ENCODE peak calls at places on chromosome 7, in seven cellular contexts. One of them, this sample, is unnamed.

GRCh38 chr7:19773361-19773760 is at the start of gene TMEM196:
- DNase-seq in adipocyte: no peak
- DNase-seq in BE2C: peak; percentile 5
- DNase-seq in mucosa of gallbladder: no peak
- DNase-seq in H1: peak; percentile 73
- DNase-seq in dermis blood vessel endothelial cell: no peak
- DNase-seq in AG08395: no peak
- DNase-seq in this sample: no peak

GRCh38 chr7:102836206-102836938 is 76.4 kb upstream of the LRRC17 start:
- DNase-seq in mucosa of gallbladder: no peak
- DNase-seq in AG08395: peak; percentile 64
- DNase-seq in adipocyte: peak; percentile 85
- DNase-seq in BE2C: no peak
- DNase-seq in dermis blood vessel endothelial cell: peak; percentile 82
- DNase-seq in H1: no peak
- DNase-seq in this sample: no peak

GRCh38 chr7:480531-481218 is 39.0 kb downstream of the PDGFA start:
- DNase-seq in H1: peak; percentile 58
- DNase-seq in mucosa of gallbladder: no peak
- DNase-seq in dermis blood vessel endothelial cell: no peak
- DNase-seq in BE2C: peak; percentile 24
- DNase-seq in AG08395: no peak
- DNase-seq in adipocyte: no peak
- DNase-seq in this sample: no peak

GRCh38 chr7:391961-392524 is 102.1 kb downstream of the FOXL3 start:
- DNase-seq in adipocyte: no peak
- DNase-seq in BE2C: no peak
- DNase-seq in mucosa of gallbladder: no peak
- DNase-seq in AG08395: no peak
- DNase-seq in dermis blood vessel endothelial cell: no peak
- DNase-seq in H1: no peak
- DNase-seq in this sample: no peak

GRCh38 chr7:134355925-134356324 is 39.2 kb upstream of the SLC35B4 start:
- DNase-seq in H1: no peak
- DNase-seq in adipocyte: peak; percentile 23
- DNase-seq in AG08395: peak; percentile 57
- DNase-seq in mucosa of gallbladder: peak; percentile 86
- DNase-seq in dermis blood vessel endothelial cell: peak; percentile 26
- DNase-seq in BE2C: no peak
- DNase-seq in this sample: peak; percentile 19

GRCh38 chr7:53596230-53596629 is 560.8 kb downstream of the POM121L12 start:
- DNase-seq in H1: no peak
- DNase-seq in AG08395: no peak
- DNase-seq in dermis blood vessel endothelial cell: no peak
- DNase-seq in adipocyte: no peak
- DNase-seq in mucosa of gallbladder: no peak
- DNase-seq in BE2C: peak; percentile 41
- DNase-seq in this sample: no peak

GRCh38 chr7:143205560-143206293 is 16.1 kb upstream of the TAS2R40 start:
- DNase-seq in dermis blood vessel endothelial cell: no peak
- DNase-seq in AG08395: no peak
- DNase-seq in H1: no peak
- DNase-seq in mucosa of gallbladder: peak; percentile 25
- DNase-seq in adipocyte: no peak
- DNase-seq in BE2C: no peak
- DNase-seq in this sample: no peak

GRCh38 chr7:54985405-54986360 is 33.1 kb upstream of the EGFR start:
- DNase-seq in H1: no peak
- DNase-seq in AG08395: peak; percentile 78
- DNase-seq in BE2C: no peak
- DNase-seq in mucosa of gallbladder: no peak
- DNase-seq in adipocyte: peak; percentile 79
- DNase-seq in dermis blood vessel endothelial cell: peak; percentile 4
- DNase-seq in this sample: no peak

GRCh38 chr7:12565873-12566272 is 4.6 kb upstream of the SCIN start:
- DNase-seq in BE2C: no peak
- DNase-seq in mucosa of gallbladder: no peak
- DNase-seq in adipocyte: no peak
- DNase-seq in H1: no peak
- DNase-seq in dermis blood vessel endothelial cell: no peak
- DNase-seq in AG08395: no peak
- DNase-seq in this sample: no peak

GRCh38 chr7:133931053-133931452 is 196.1 kb upstream of the LRGUK start:
- DNase-seq in adipocyte: no peak
- DNase-seq in dermis blood vessel endothelial cell: peak; percentile 13
- DNase-seq in H1: no peak
- DNase-seq in AG08395: no peak
- DNase-seq in BE2C: no peak
- DNase-seq in mucosa of gallbladder: no peak
- DNase-seq in this sample: no peak

GRCh38 chr7:101690061-101690460 is 61.0 kb upstream of the MYL10 start:
- DNase-seq in mucosa of gallbladder: peak; percentile 27
- DNase-seq in adipocyte: peak; percentile 35
- DNase-seq in BE2C: no peak
- DNase-seq in AG08395: peak; percentile 37
- DNase-seq in dermis blood vessel endothelial cell: no peak
- DNase-seq in H1: no peak
- DNase-seq in this sample: no peak

GRCh38 chr7:52463341-52463740 is 572.1 kb upstream of the POM121L12 start:
- DNase-seq in mucosa of gallbladder: no peak
- DNase-seq in adipocyte: no peak
- DNase-seq in H1: no peak
- DNase-seq in BE2C: no peak
- DNase-seq in dermis blood vessel endothelial cell: no peak
- DNase-seq in AG08395: no peak
- DNase-seq in this sample: no peak

GRCh38 chr7:67788689-67789088 is 792.1 kb downstream of the TYW1 start:
- DNase-seq in dermis blood vessel endothelial cell: no peak
- DNase-seq in mucosa of gallbladder: no peak
- DNase-seq in adipocyte: peak; percentile 37
- DNase-seq in BE2C: peak; percentile 62
- DNase-seq in AG08395: peak; percentile 79
- DNase-seq in H1: peak; percentile 51
- DNase-seq in this sample: no peak

GRCh38 chr7:136353287-136353686 is 376.1 kb upstream of the MTPN start:
- DNase-seq in adipocyte: no peak
- DNase-seq in mucosa of gallbladder: no peak
- DNase-seq in H1: no peak
- DNase-seq in AG08395: no peak
- DNase-seq in dermis blood vessel endothelial cell: no peak
- DNase-seq in BE2C: peak; percentile 11
- DNase-seq in this sample: no peak

GRCh38 chr7:70582921-70583895 is 548.7 kb upstream of the GALNT17 start:
- DNase-seq in H1: peak; percentile 57
- DNase-seq in mucosa of gallbladder: no peak
- DNase-seq in AG08395: no peak
- DNase-seq in adipocyte: no peak
- DNase-seq in BE2C: peak; percentile 52
- DNase-seq in dermis blood vessel endothelial cell: no peak
- DNase-seq in this sample: no peak

GRCh38 chr7:87580636-87581035 is 20.0 kb downstream of the ABCB1 start:
- DNase-seq in BE2C: no peak
- DNase-seq in dermis blood vessel endothelial cell: no peak
- DNase-seq in H1: no peak
- DNase-seq in AG08395: no peak
- DNase-seq in adipocyte: no peak
- DNase-seq in mucosa of gallbladder: no peak
- DNase-seq in this sample: no peak

GRCh38 chr7:134448359-134449229 is 10.3 kb downstream of the AKR1B1 start:
- DNase-seq in BE2C: no peak
- DNase-seq in H1: no peak
- DNase-seq in mucosa of gallbladder: no peak
- DNase-seq in AG08395: peak; percentile 93
- DNase-seq in adipocyte: peak; percentile 78
- DNase-seq in dermis blood vessel endothelial cell: peak; percentile 73
- DNase-seq in this sample: no peak

GRCh38 chr7:80997841-80998240 is 79.0 kb upstream of the SEMA3C start:
- DNase-seq in BE2C: peak; percentile 34
- DNase-seq in AG08395: no peak
- DNase-seq in mucosa of gallbladder: no peak
- DNase-seq in adipocyte: no peak
- DNase-seq in dermis blood vessel endothelial cell: no peak
- DNase-seq in H1: no peak
- DNase-seq in this sample: peak; percentile 87

GRCh38 chr7:27046854-27047549 is 48.8 kb downstream of the HOXA1 start:
- DNase-seq in AG08395: peak; percentile 40
- DNase-seq in adipocyte: no peak
- DNase-seq in H1: no peak
- DNase-seq in BE2C: no peak
- DNase-seq in mucosa of gallbladder: no peak
- DNase-seq in dermis blood vessel endothelial cell: peak; percentile 70
- DNase-seq in this sample: no peak

GRCh38 chr7:118114175-118114574 is 69.8 kb upstream of the LSM8 start:
- DNase-seq in AG08395: no peak
- DNase-seq in H1: no peak
- DNase-seq in dermis blood vessel endothelial cell: no peak
- DNase-seq in mucosa of gallbladder: no peak
- DNase-seq in adipocyte: no peak
- DNase-seq in BE2C: no peak
- DNase-seq in this sample: no peak

GRCh38 chr7:158102897-158103296 is 484.7 kb downstream of the PTPRN2 start:
- DNase-seq in adipocyte: no peak
- DNase-seq in dermis blood vessel endothelial cell: no peak
- DNase-seq in mucosa of gallbladder: no peak
- DNase-seq in BE2C: no peak
- DNase-seq in AG08395: no peak
- DNase-seq in H1: peak; percentile 11
- DNase-seq in this sample: no peak

GRCh38 chr7:71735961-71736556 is 604.1 kb downstream of the GALNT17 start:
- DNase-seq in BE2C: peak; percentile 64
- DNase-seq in dermis blood vessel endothelial cell: peak; percentile 77
- DNase-seq in mucosa of gallbladder: peak; percentile 69
- DNase-seq in adipocyte: peak; percentile 81
- DNase-seq in AG08395: peak; percentile 74
- DNase-seq in H1: peak; percentile 91
- DNase-seq in this sample: peak; percentile 83

GRCh38 chr7:77799078-77799964 is 748 bp downstream of the PHTF2 start:
- DNase-seq in AG08395: peak; percentile 16
- DNase-seq in H1: peak; percentile 79
- DNase-seq in adipocyte: peak; percentile 63
- DNase-seq in mucosa of gallbladder: no peak
- DNase-seq in dermis blood vessel endothelial cell: peak; percentile 54
- DNase-seq in BE2C: peak; percentile 70
- DNase-seq in this sample: peak; percentile 58

GRCh38 chr7:11192506-11192905 is 218.8 kb downstream of the PHF14 start:
- DNase-seq in H1: no peak
- DNase-seq in mucosa of gallbladder: no peak
- DNase-seq in AG08395: peak; percentile 50
- DNase-seq in BE2C: no peak
- DNase-seq in adipocyte: peak; percentile 76
- DNase-seq in dermis blood vessel endothelial cell: no peak
- DNase-seq in this sample: no peak

GRCh38 chr7:72265505-72265904 is 146.6 kb downstream of the CALN1 start:
- DNase-seq in AG08395: no peak
- DNase-seq in dermis blood vessel endothelial cell: no peak
- DNase-seq in H1: no peak
- DNase-seq in mucosa of gallbladder: no peak
- DNase-seq in adipocyte: no peak
- DNase-seq in BE2C: no peak
- DNase-seq in this sample: no peak

GRCh38 chr7:78226059-78226658 is 427.6 kb downstream of the PHTF2 start:
- DNase-seq in mucosa of gallbladder: no peak
- DNase-seq in adipocyte: peak; percentile 31
- DNase-seq in AG08395: no peak
- DNase-seq in dermis blood vessel endothelial cell: no peak
- DNase-seq in H1: peak; percentile 85
- DNase-seq in BE2C: peak; percentile 88
- DNase-seq in this sample: peak; percentile 30

GRCh38 chr7:15248514-15248913 is 313.3 kb downstream of the AGMO start:
- DNase-seq in adipocyte: no peak
- DNase-seq in AG08395: no peak
- DNase-seq in H1: no peak
- DNase-seq in BE2C: no peak
- DNase-seq in dermis blood vessel endothelial cell: peak; percentile 5
- DNase-seq in mucosa of gallbladder: no peak
- DNase-seq in this sample: no peak

This sample was measured in cerebellar cortex.